ENCODE peak calls at places on chromosomes 13 and 19, in four cellular contexts. Y is T-cell, N is LoVo, H is tibial artery. P is an unnamed sample.

GRCh38 chr19:10070730-10071446 is 15.2 kb upstream of the SHFL start:
- DNase-seq in H (no peak), N (no peak), Y (no peak), P (peak; percentile 49)

GRCh38 chr19:55605637-55606470 is at the start of gene ZNF865:
- DNase-seq in Y (peak; percentile 62), H (peak; percentile 85), N (peak; percentile 75), P (peak; percentile 75)

GRCh38 chr13:41722684-41723083 is 238.2 kb downstream of the VWA8 start:
- DNase-seq in N (no peak), Y (no peak), H (no peak), P (no peak)

GRCh38 chr19:58350871-58351557 is 2.3 kb downstream of the A1BG start:
- DNase-seq in H (no peak), N (no peak), Y (no peak), P (no peak)

GRCh38 chr19:56350416-56351045 is 35.9 kb upstream of the ZSCAN5A start:
- DNase-seq in H (no peak), Y (peak; percentile 35), N (peak; percentile 58), P (peak; percentile 33)

GRCh38 chr19:21474671-21475181 is 30.7 kb upstream of the ZNF429 start:
- DNase-seq in H (peak; percentile 85), Y (peak; percentile 71), N (no peak), P (no peak)

GRCh38 chr19:32037998-32038732 is 307.2 kb upstream of the ZNF507 start:
- DNase-seq in Y (no peak), N (no peak), H (no peak), P (no peak)

GRCh38 chr13:41548870-41549269 is 91.5 kb downstream of the RGCC start:
- DNase-seq in H (no peak), Y (no peak), N (no peak), P (no peak)

GRCh38 chr19:435707-436412 is 25.0 kb downstream of the SHC2 start:
- DNase-seq in Y (no peak), N (no peak), H (no peak), P (no peak)

GRCh38 chr19:44548736-44549135 is 19.3 kb upstream of the CEACAM20 start:
- DNase-seq in H (no peak), Y (no peak), N (peak; percentile 5), P (no peak)

GRCh38 chr13:78265098-78265497 is 338.3 kb downstream of the POU4F1 start:
- DNase-seq in N (no peak), Y (no peak), H (no peak), P (no peak)

GRCh38 chr13:50914848-50915247 is 5.3 kb downstream of the RNASEH2B start:
- DNase-seq in N (no peak), Y (no peak), H (no peak), P (no peak)

GRCh38 chr19:3014135-3014534 is 14.9 kb downstream of the TLE2 start:
- DNase-seq in H (no peak), N (no peak), Y (no peak), P (no peak)

GRCh38 chr19:50555447-50556235 is 12.6 kb downstream of the LRRC4B start:
- DNase-seq in N (no peak), Y (no peak), H (no peak), P (no peak)

GRCh38 chr13:78015782-78016181 is 97.2 kb upstream of the EDNRB start:
- DNase-seq in Y (no peak), N (no peak), H (no peak), P (no peak)

GRCh38 chr19:16608290-16608704 is 19.7 kb downstream of the MED26 start:
- DNase-seq in H (no peak), N (no peak), Y (no peak), P (no peak)

GRCh38 chr19:3983936-3984583 is 1.2 kb downstream of the EEF2 start:
- DNase-seq in H (peak; percentile 69), N (peak; percentile 46), Y (no peak), P (no peak)

GRCh38 chr19:48660854-48661731 is 11.7 kb downstream of the NTN5 start:
- DNase-seq in H (peak; percentile 89), N (peak; percentile 44), Y (peak; percentile 77), P (peak; percentile 86)

GRCh38 chr13:58300974-58301681 is 669.6 kb downstream of the PCDH17 start:
- DNase-seq in H (no peak), Y (no peak), N (no peak), P (no peak)

GRCh38 chr13:112106467-112107141 is 39.7 kb downstream of the SOX1 start:
- DNase-seq in H (no peak), N (no peak), Y (no peak), P (no peak)

GRCh38 chr19:49844138-49844740 is 6.7 kb upstream of the PTOV1 start:
- DNase-seq in H (no peak), N (no peak), Y (no peak), P (no peak)

GRCh38 chr19:55373993-55374757 is 2.5 kb upstream of the TMEM190 start:
- DNase-seq in Y (no peak), H (no peak), N (no peak), P (no peak)

GRCh38 chr13:52809310-52809769 is 39.1 kb downstream of the PCDH8 start:
- DNase-seq in H (no peak), Y (no peak), N (peak; percentile 84), P (peak; percentile 87)

GRCh38 chr19:32287811-32288227 is 57.6 kb upstream of the ZNF507 start:
- DNase-seq in H (peak; percentile 72), Y (no peak), N (peak; percentile 15), P (peak; percentile 28)

GRCh38 chr19:34432797-34433196 is 4.6 kb downstream of the UBA2 start:
- DNase-seq in N (no peak), H (peak; percentile 93), Y (no peak), P (no peak)

GRCh38 chr19:47756627-47756929 is 11.2 kb downstream of the NOP53 start:
- DNase-seq in N (no peak), Y (no peak), H (no peak), P (no peak)

GRCh38 chr13:40588101-40588500 is 78.3 kb downstream of the FOXO1 start:
- DNase-seq in Y (no peak), N (no peak), H (no peak), P (no peak)

GRCh38 chr19:12092065-12092867 is 27.7 kb downstream of the ZNF844 start:
- DNase-seq in N (no peak), Y (peak; percentile 20), H (peak; percentile 93), P (peak; percentile 94)

GRCh38 chr13:40777957-40778235 is 6.9 kb upstream of the MRPS31 start:
- DNase-seq in H (no peak), Y (no peak), N (no peak), P (no peak)

GRCh38 chr13:65789815-65790214 is 1440.3 kb downstream of the PCDH9 start:
- DNase-seq in Y (no peak), H (no peak), N (no peak), P (no peak)

GRCh38 chr13:28678809-28679208 is 19.9 kb downstream of the POMP start:
- DNase-seq in Y (no peak), H (no peak), N (no peak), P (no peak)

GRCh38 chr19:38361633-38362075 is 12.7 kb upstream of the PSMD8 start:
- DNase-seq in Y (peak; percentile 35), N (peak; percentile 75), H (peak; percentile 79), P (peak; percentile 92)

GRCh38 chr13:112246731-112247470 is 129.3 kb upstream of the SPACA7 start:
- DNase-seq in N (no peak), H (no peak), Y (no peak), P (no peak)

GRCh38 chr19:3451451-3451866 is 28.9 kb downstream of the SMIM24 start:
- DNase-seq in N (no peak), Y (no peak), H (no peak), P (no peak)

GRCh38 chr13:64758520-64758919 is 2471.6 kb downstream of the PCDH9 start:
- DNase-seq in N (no peak), Y (no peak), H (no peak), P (no peak)

P was measured in K562.